ENCODE peak calls at places on chromosomes 4 and X, in six cellular contexts. A is HCT116, C is K562, N is WTC11, J is HepG2, R is H1. Y is an unnamed sample.

GRCh38 chr4:1345905-1346780 is 865 bp upstream of the UVSSA start:
- DNase-seq in A (no peak), C (peak), N (peak), J (peak), R (peak), Y (peak)

GRCh38 chr4:134408897-134409296 is 207.3 kb upstream of the PABPC4L start:
- DNase-seq in A (no peak), C (no peak), N (no peak), J (no peak), R (no peak), Y (no peak)

GRCh38 chr4:79445371-79445781 is 37.3 kb upstream of the GK2 start:
- DNase-seq in A (no peak), C (no peak), N (peak), J (no peak), R (no peak), Y (peak)

GRCh38 chrX:118254611-118255010 is 91.3 kb upstream of the WDR44 start:
- DNase-seq in A (peak), C (peak), N (peak), J (peak), R (peak), Y (peak)

GRCh38 chrX:41033299-41033698 is 51.9 kb upstream of the USP9X start:
- DNase-seq in A (no peak), C (peak), N (no peak), J (peak), R (no peak), Y (no peak)

GRCh38 chr4:143021384-143021783 is 163.3 kb upstream of the USP38 start:
- DNase-seq in A (no peak), C (no peak), N (no peak), J (no peak), R (no peak), Y (no peak)

GRCh38 chr4:38313999-38314561 is 349.9 kb upstream of the KLF3 start:
- DNase-seq in A (no peak), C (peak), N (no peak), J (no peak), R (no peak), Y (no peak)

GRCh38 chrX:41085105-41085882 is at the start of gene USP9X:
- DNase-seq in A (peak), C (peak), N (peak), J (peak), R (peak), Y (peak)

GRCh38 chr4:188110036-188110435 is 633 bp upstream of the TRIML2 start:
- DNase-seq in A (no peak), C (no peak), N (no peak), J (no peak), R (no peak), Y (no peak)

GRCh38 chr4:183517781-183518180 is 12.9 kb downstream of the ING2 start:
- DNase-seq in A (no peak), C (no peak), N (no peak), J (no peak), R (no peak), Y (no peak)

GRCh38 chr4:123750044-123750443 is 353.4 kb downstream of the SPRY1 start:
- DNase-seq in A (no peak), C (no peak), N (peak), J (peak), R (no peak), Y (peak)

GRCh38 chr4:122798101-122798500 is 28.5 kb upstream of the FGF2 start:
- DNase-seq in A (no peak), C (peak), N (peak), J (peak), R (no peak), Y (peak)

GRCh38 chr4:157980158-157980557 is 192.7 kb downstream of the GASK1B start:
- DNase-seq in A (no peak), C (no peak), N (no peak), J (no peak), R (no peak), Y (no peak)

GRCh38 chr4:825063-825968 is 613 bp downstream of the CPLX1 start:
- DNase-seq in A (no peak), C (peak), N (peak), J (no peak), R (peak), Y (peak)

GRCh38 chrX:13607996-13608365 is 38.6 kb downstream of the EGFL6 start:
- DNase-seq in A (no peak), C (no peak), N (no peak), J (no peak), R (no peak), Y (no peak)

GRCh38 chr4:147815741-147816140 is 83.9 kb downstream of the ARHGAP10 start:
- DNase-seq in A (no peak), C (no peak), N (no peak), J (no peak), R (no peak), Y (no peak)

GRCh38 chr4:37549003-37549402 is 137.2 kb downstream of the RELL1 start:
- DNase-seq in A (no peak), C (no peak), N (no peak), J (no peak), R (no peak), Y (no peak)

GRCh38 chr4:15240764-15241163 is 187.1 kb upstream of the C1QTNF7 start:
- DNase-seq in A (no peak), C (no peak), N (no peak), J (no peak), R (no peak), Y (no peak)

GRCh38 chrX:130975947-130976346 is 72.9 kb upstream of the ENOX2 start:
- DNase-seq in A (peak), C (peak), N (peak), J (peak), R (peak), Y (peak)

GRCh38 chrX:119870626-119871131 is 854 bp downstream of the RNF113A start:
- DNase-seq in A (no peak), C (peak), N (no peak), J (peak), R (no peak), Y (peak)

GRCh38 chr4:150574678-150575077 is 7.3 kb upstream of the MAB21L2 start:
- DNase-seq in A (no peak), C (no peak), N (no peak), J (no peak), R (no peak), Y (no peak)

GRCh38 chr4:74366367-74366891 is 1.5 kb downstream of the EREG start:
- DNase-seq in A (no peak), C (no peak), N (no peak), J (no peak), R (no peak), Y (no peak)

GRCh38 chr4:2462992-2463762 is 5.7 kb upstream of the RNF4 start:
- DNase-seq in A (no peak), C (no peak), N (no peak), J (no peak), R (no peak), Y (no peak)

GRCh38 chrX:137915466-137915865 is 349.5 kb downstream of the ZIC3 start:
- DNase-seq in A (no peak), C (no peak), N (no peak), J (no peak), R (no peak), Y (no peak)

GRCh38 chr4:77021614-77022089 is 54.1 kb downstream of the CCNI start:
- DNase-seq in A (no peak), C (no peak), N (no peak), J (no peak), R (no peak), Y (no peak)

GRCh38 chr4:99841143-99841542 is 24.5 kb downstream of the DAPP1 start:
- DNase-seq in A (no peak), C (no peak), N (no peak), J (no peak), R (no peak), Y (no peak)

GRCh38 chr4:121594796-121595526 is 101.8 kb downstream of the ANXA5 start:
- DNase-seq in A (no peak), C (no peak), N (no peak), J (no peak), R (no peak), Y (no peak)

GRCh38 chr4:105059337-105059736 is 87.3 kb upstream of the TET2 start:
- DNase-seq in A (no peak), C (no peak), N (no peak), J (no peak), R (no peak), Y (no peak)

GRCh38 chrX:40912576-40912975 is 172.7 kb upstream of the USP9X start:
- DNase-seq in A (no peak), C (no peak), N (no peak), J (no peak), R (no peak), Y (no peak)

GRCh38 chr4:164997324-164997723 is 19.9 kb upstream of the TRIM61 start:
- DNase-seq in A (peak), C (peak), N (no peak), J (peak), R (no peak), Y (peak)

GRCh38 chrX:1316527-1316926 is 20.1 kb upstream of the IL3RA start:
- DNase-seq in A (no peak), C (no peak), N (no peak), J (no peak), R (no peak), Y (no peak)

GRCh38 chr4:84967292-84967651 is 782 bp upstream of the WDFY3 start:
- DNase-seq in A (no peak), C (no peak), N (no peak), J (no peak), R (no peak), Y (no peak)

GRCh38 chr4:56618734-56619133 is 62.4 kb downstream of the HOPX start:
- DNase-seq in A (no peak), C (no peak), N (no peak), J (no peak), R (no peak), Y (no peak)

GRCh38 chrX:152632445-152633097 is 5.1 kb upstream of the GABRQ start:
- DNase-seq in A (peak), C (peak), N (peak), J (peak), R (peak), Y (peak)

GRCh38 chr4:173025131-173025530 is 143.5 kb upstream of the GALNT7 start:
- DNase-seq in A (peak), C (peak), N (peak), J (peak), R (peak), Y (peak)
- TF ChIP-seq SP1 in A (no peak), C (no peak), N (no peak), J (no peak), R (no peak), Y (no peak)

GRCh38 chrX:44619039-44619438 is 76.4 kb upstream of the FUNDC1 start:
- DNase-seq in A (no peak), C (no peak), N (no peak), J (no peak), R (no peak), Y (no peak)
- TF ChIP-seq SP1 in A (no peak), C (no peak), N (no peak), J (no peak), R (no peak), Y (no peak)

GRCh38 chr4:145680902-145681301 is 956 bp downstream of the C4orf51 start:
- DNase-seq in A (no peak), C (no peak), N (no peak), J (no peak), R (no peak), Y (no peak)
- TF ChIP-seq SP1 in A (no peak), C (no peak), N (no peak), J (no peak), R (no peak), Y (no peak)

GRCh38 chr4:8184061-8184460 is 15.0 kb upstream of the SH3TC1 start:
- DNase-seq in A (no peak), C (no peak), N (no peak), J (no peak), R (no peak), Y (no peak)

GRCh38 chr4:8185280-8185679 is 13.8 kb upstream of the SH3TC1 start:
- DNase-seq in A (no peak), C (no peak), N (no peak), J (no peak), R (no peak), Y (no peak)

GRCh38 chr4:8186883-8187282 is 12.2 kb upstream of the SH3TC1 start:
- DNase-seq in A (no peak), C (no peak), N (no peak), J (no peak), R (no peak), Y (no peak)

GRCh38 chr4:8188085-8188484 is 11.0 kb upstream of the SH3TC1 start:
- DNase-seq in A (no peak), C (no peak), N (no peak), J (no peak), R (no peak), Y (no peak)

DNA sequence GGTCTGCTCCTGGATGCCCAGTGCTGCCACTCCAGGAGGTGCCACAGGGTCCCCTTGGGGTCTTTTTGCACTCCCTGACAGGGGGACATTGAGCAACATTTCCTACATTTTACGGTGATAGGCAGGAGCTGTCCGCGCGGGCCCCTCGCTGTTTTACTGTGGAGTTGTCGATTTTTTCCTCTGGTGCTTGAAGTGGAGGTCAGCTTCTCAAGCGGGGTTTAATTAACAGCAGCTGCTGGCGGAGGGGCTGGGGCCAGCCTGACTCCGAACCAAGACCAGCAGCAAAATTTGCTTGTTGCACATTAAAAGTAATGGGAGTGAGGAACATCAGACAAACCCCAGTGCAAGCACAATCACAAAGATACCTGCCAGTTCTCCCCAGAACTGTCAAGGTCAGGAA is 13.2 kb upstream of the SH3TC1 start:
- DNase-seq in A (no peak), C (no peak), N (no peak), J (no peak), R (no peak), Y (no peak)
- TF ChIP-seq SP1 in A (no peak), C (no peak), N (no peak), J (no peak), R (no peak), Y (no peak)

Y was measured in HEK293T.